ENCODE peak calls at places on chromosomes 4 and X, in four cellular contexts. C is A549; Y is upper lobe of right lung; P is Jurkat, Clone E6-1. K is an unnamed sample.

GRCh38 chr4:74874785-74875367 is 58.0 kb upstream of the PARM1 start:
- DNase-seq in C (peak), Y (no peak), P (peak), K (no peak)

GRCh38 chr4:185889566-185889965 is 77.6 kb upstream of the SORBS2 start:
- DNase-seq in C (no peak), Y (no peak), P (no peak), K (no peak)

GRCh38 chr4:4659871-4660651 is 118.2 kb upstream of the STX18 start:
- DNase-seq in C (peak), Y (no peak), P (no peak), K (no peak)

GRCh38 chr4:174314770-174315169 is 31.1 kb downstream of the CEP44 start:
- DNase-seq in C (peak), Y (no peak), P (no peak), K (no peak)

GRCh38 chr4:134773497-134774000 is 572.0 kb upstream of the PABPC4L start:
- DNase-seq in C (no peak), Y (peak), P (no peak), K (no peak)

GRCh38 chrX:130975947-130976346 is 72.9 kb upstream of the ENOX2 start:
- DNase-seq in C (peak), Y (no peak), P (peak), K (peak)

GRCh38 chr4:135917016-135917415 is 1615.3 kb downstream of the PCDH18 start:
- DNase-seq in C (no peak), Y (no peak), P (no peak), K (no peak)

GRCh38 chr4:2284161-2284933 is 22.4 kb upstream of the MXD4 start:
- DNase-seq in C (no peak), Y (peak), P (no peak), K (no peak)

GRCh38 chr4:123393696-123394095 is 2.9 kb upstream of the SPRY1 start:
- DNase-seq in C (no peak), Y (no peak), P (no peak), K (no peak)

GRCh38 chr4:123398151-123398802 is 1.7 kb downstream of the SPRY1 start:
- DNase-seq in C (peak), Y (peak), P (no peak), K (peak)

GRCh38 chr4:123398803-123399637 is 2.4 kb downstream of the SPRY1 start:
- DNase-seq in C (peak), Y (peak), P (no peak), K (peak)

GRCh38 chr4:123397276-123398150 is 918 bp downstream of the SPRY1 start:
- DNase-seq in C (peak), Y (peak), P (no peak), K (no peak)

DNA sequence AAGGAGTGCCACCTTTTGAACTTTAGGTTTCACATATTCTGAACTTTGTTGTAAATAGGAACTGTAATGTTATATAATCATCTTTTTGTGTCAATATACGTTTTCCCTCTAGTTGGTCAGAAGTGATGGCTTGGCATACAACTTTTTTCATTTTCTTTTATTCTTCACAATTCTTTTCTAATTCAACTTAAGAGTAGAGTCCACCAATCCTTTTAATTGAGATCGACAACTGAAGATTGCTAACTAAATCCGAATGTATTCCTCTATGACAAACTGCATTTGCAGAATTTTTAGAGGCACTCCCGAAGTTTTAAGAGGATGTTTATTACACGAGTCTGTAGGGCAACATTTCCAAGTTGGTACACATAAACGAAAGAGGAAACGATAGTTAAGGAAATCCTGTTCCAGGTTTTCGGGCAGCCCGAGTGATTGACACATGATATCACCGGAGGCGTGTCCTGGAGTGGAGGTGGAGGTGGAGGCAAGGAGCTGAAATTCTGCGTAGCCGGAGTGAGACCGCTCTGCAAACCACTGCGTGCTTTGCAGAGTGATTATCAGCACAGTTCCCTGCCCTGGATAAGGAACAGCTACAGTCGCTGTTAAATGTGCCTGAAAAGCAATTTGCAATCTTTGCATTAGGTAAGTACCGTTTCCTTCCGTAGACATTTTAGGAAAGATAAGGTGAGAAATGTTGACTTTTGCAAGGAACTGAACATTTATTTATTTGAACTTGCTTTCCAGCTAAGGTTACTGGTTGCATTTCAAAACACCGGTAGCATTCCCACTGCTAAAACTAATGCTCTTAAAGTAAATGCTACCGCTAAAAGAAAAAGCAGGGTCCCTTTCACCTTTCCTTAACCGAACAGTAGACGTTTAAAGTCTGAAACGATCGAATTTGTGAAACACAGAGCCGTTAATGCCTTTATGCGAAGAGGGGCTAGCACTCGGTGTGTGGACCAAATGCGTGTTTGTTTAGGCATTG is at the start of gene SPRY1:
- DNase-seq in C (peak), Y (peak), P (peak), K (peak)
- H3K4me3 ChIP-seq in C (peak), Y (peak), P (peak), K (peak)

DNA sequence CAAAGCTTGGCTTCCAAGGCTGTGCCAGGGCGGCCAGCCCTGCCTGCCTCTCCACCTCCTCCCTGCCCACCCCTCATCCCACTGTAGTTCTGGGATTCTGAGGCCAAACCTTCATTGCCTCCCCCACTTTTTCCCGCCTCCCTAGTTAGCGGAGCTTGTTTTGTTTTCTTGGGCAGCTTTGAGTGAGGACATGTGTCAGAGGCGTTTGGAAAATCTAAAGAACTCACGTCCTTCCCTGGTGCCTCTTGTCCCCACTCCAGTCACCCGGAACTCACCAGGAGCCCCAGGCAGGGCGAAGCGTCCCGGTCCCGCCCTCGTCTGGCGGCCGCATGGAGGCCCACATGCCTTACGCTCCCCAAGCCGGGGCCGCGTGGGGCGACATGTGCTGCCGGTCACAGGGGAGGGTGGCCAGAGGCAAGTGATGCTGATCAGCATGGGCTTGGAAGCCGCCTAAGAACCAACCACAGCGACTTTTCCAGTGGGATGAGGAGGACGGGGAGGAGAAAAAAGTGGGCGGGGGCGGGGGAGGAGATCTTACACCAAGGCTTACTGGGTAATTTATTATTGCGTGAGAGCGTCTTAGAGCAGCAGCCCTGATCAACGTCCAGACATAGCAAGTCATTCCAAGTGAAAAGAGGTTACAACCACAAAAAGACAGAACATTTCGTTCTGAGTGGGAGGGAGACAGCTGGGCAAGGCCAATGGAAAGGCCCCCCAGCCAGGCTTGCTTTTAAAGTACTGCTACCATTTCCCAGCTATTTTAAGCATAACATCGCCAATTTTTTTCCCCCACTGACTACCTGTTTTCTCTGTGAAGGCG is 48.5 kb downstream of the PRPS1 start:
- DNase-seq in C (peak), Y (peak), P (no peak), K (peak)
- H3K4me3 ChIP-seq in C (peak), Y (peak), P (no peak), K (peak)

GRCh38 chrX:69539437-69539836 is 35.3 kb downstream of the NALF2 start:
- DNase-seq in C (no peak), Y (no peak), P (no peak), K (peak)

GRCh38 chrX:69541959-69542358 is 37.8 kb downstream of the NALF2 start:
- DNase-seq in C (no peak), Y (no peak), P (no peak), K (no peak)

GRCh38 chrX:69535661-69536060 is 31.5 kb downstream of the NALF2 start:
- DNase-seq in C (no peak), Y (no peak), P (no peak), K (peak)

GRCh38 chrX:69543572-69543971 is 39.4 kb downstream of the NALF2 start:
- DNase-seq in C (no peak), Y (no peak), P (no peak), K (peak)

DNA sequence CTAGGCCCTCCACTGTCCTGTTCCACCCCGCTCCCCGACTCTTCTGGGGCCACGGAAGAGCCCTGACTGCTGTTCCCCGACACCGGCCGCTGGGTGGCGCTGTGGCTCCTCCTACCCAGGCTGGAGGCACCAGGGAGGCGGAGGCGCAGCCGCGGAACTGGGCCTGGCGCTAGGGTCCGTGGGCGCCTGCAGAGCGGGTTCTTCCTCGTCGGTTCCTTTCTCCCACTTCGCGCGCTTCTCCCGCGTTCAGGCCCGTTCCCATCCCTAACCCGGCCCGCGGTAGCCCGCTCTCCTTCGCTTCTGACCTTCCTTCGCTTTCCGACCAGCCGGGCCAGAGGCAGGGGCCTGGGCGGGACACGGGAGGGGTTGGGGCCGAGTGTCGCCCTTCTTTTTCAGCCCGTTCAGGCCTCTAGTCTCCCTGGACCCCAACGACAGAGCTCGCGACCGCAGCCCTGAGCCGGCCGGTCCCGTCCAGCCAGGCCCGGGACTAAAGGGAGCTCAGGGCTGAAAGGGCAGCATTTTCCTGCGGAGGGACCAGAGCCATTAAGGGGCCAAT is 34.3 kb downstream of the NALF2 start:
- DNase-seq in C (peak), Y (peak), P (peak), K (peak)
- H3K4me3 ChIP-seq in C (peak), Y (peak), P (no peak), K (no peak)

GRCh38 chrX:71098951-71099506 is 3.4 kb downstream of the FOXO4 start:
- DNase-seq in C (no peak), Y (no peak), P (no peak), K (no peak)
- H3K4me3 ChIP-seq in C (no peak), Y (no peak), P (no peak), K (no peak)

GRCh38 chr4:141132689-141133145 is 552 bp downstream of the RNF150 start:
- DNase-seq in C (no peak), Y (peak), P (no peak), K (no peak)
- H3K4me3 ChIP-seq in C (peak), Y (peak), P (peak), K (peak)

K was measured in lower leg skin.